ENCODE peak calls at places on chromosomes 2 and 18, in nine cellular contexts. P is naive thymus-derived CD4-positive, alpha-beta T cell; J is heart left ventricle; L is neuronal stem cell; H is transverse colon; X is right cardiac atrium; R is tibial artery; U is OCI-LY7; M is neural progenitor cell. I is an unnamed sample.

GRCh38 chr2:58762176-58762781 is 521.2 kb upstream of the FANCL start:
- DNase-seq in P (no peak), J (no peak), L (peak; percentile 78), H (peak; percentile 35), X (peak; percentile 13), R (no peak), U (peak; percentile 28), M (peak; percentile 84), I (peak; percentile 78)

GRCh38 chr2:65056990-65057375 is 767 bp downstream of the CEP68 start:
- DNase-seq in P (peak; percentile 12), J (no peak), L (no peak), H (no peak), X (no peak), R (no peak), U (peak; percentile 41), M (no peak), I (no peak)

GRCh38 chr2:218043701-218044109 is 25.3 kb upstream of the RUFY4 start:
- DNase-seq in P (no peak), J (no peak), L (no peak), H (no peak), X (no peak), R (no peak), U (no peak), M (no peak), I (no peak)

GRCh38 chr2:42791606-42792005 is 777 bp downstream of the HAAO start:
- DNase-seq in P (no peak), J (no peak), L (no peak), H (no peak), X (no peak), R (no peak), U (no peak), M (no peak), I (no peak)

GRCh38 chr2:121486191-121486590 is 44.5 kb upstream of the RNU4ATAC start:
- DNase-seq in P (no peak), J (no peak), L (no peak), H (no peak), X (no peak), R (no peak), U (no peak), M (no peak), I (no peak)

GRCh38 chr2:205527801-205528200 is 154.5 kb upstream of the NRP2 start:
- DNase-seq in P (no peak), J (no peak), L (no peak), H (no peak), X (no peak), R (no peak), U (no peak), M (no peak), I (peak; percentile 51)

GRCh38 chr2:84181927-84182326 is 277.2 kb downstream of the SUCLG1 start:
- DNase-seq in P (no peak), J (no peak), L (no peak), H (no peak), X (no peak), R (no peak), U (no peak), M (no peak), I (no peak)

GRCh38 chr2:212441141-212441540 is 97.5 kb downstream of the ERBB4 start:
- DNase-seq in P (no peak), J (no peak), L (no peak), H (no peak), X (no peak), R (no peak), U (no peak), M (no peak), I (no peak)

GRCh38 chr2:179787601-179788000 is 73.8 kb downstream of the ZNF385B start:
- DNase-seq in P (no peak), J (no peak), L (no peak), H (no peak), X (no peak), R (no peak), U (no peak), M (no peak), I (no peak)

GRCh38 chr2:170375192-170375591 is 197.2 kb downstream of the MYO3B start:
- DNase-seq in P (no peak), J (no peak), L (no peak), H (no peak), X (no peak), R (no peak), U (no peak), M (no peak), I (no peak)

GRCh38 chr18:39966275-39966674 is 1988.8 kb upstream of the PIK3C3 start:
- DNase-seq in P (no peak), J (no peak), L (no peak), H (no peak), X (no peak), R (no peak), U (no peak), M (peak; percentile 17), I (peak; percentile 18)

GRCh38 chr2:714005-714741 is 37.0 kb upstream of the TMEM18 start:
- DNase-seq in P (no peak), J (no peak), L (peak; percentile 56), H (peak; percentile 70), X (no peak), R (no peak), U (peak; percentile 78), M (peak; percentile 82), I (peak; percentile 66)

GRCh38 chr18:67545681-67546080 is 29.2 kb upstream of the DSEL start:
- DNase-seq in P (no peak), J (no peak), L (no peak), H (no peak), X (no peak), R (no peak), U (no peak), M (no peak), I (no peak)

GRCh38 chr2:15726321-15727057 is 134.8 kb downstream of the DDX1 start:
- DNase-seq in P (no peak), J (no peak), L (no peak), H (no peak), X (no peak), R (no peak), U (no peak), M (no peak), I (no peak)

GRCh38 chr2:23058435-23058834 is 326.5 kb upstream of the KLHL29 start:
- DNase-seq in P (no peak), J (no peak), L (no peak), H (no peak), X (no peak), R (no peak), U (no peak), M (no peak), I (no peak)

GRCh38 chr2:4992226-4992625 is 700.0 kb upstream of the SOX11 start:
- DNase-seq in P (no peak), J (no peak), L (no peak), H (no peak), X (no peak), R (no peak), U (no peak), M (peak; percentile 16), I (no peak)

GRCh38 chr2:15155959-15156574 is 405.1 kb downstream of the NBAS start:
- DNase-seq in P (no peak), J (no peak), L (no peak), H (no peak), X (no peak), R (no peak), U (peak; percentile 14), M (peak; percentile 60), I (no peak)

GRCh38 chr2:119598576-119598975 is 54.3 kb downstream of the CFAP221 start:
- DNase-seq in P (no peak), J (no peak), L (no peak), H (no peak), X (no peak), R (no peak), U (no peak), M (no peak), I (no peak)

GRCh38 chr18:66993492-66993891 is 389.6 kb upstream of the CDH19 start:
- DNase-seq in P (no peak), J (no peak), L (no peak), H (no peak), X (no peak), R (no peak), U (no peak), M (no peak), I (no peak)

GRCh38 chr18:11323359-11323819 is 174.0 kb upstream of the PIEZO2 start:
- DNase-seq in P (no peak), J (no peak), L (no peak), H (no peak), X (no peak), R (no peak), U (no peak), M (no peak), I (peak; percentile 67)

GRCh38 chr2:12002215-12002614 is 255.8 kb downstream of the LPIN1 start:
- DNase-seq in P (no peak), J (no peak), L (no peak), H (no peak), X (no peak), R (no peak), U (no peak), M (no peak), I (no peak)
- H3K4me1 ChIP-seq in P (peaks cover 20% of the 10 kb centered on the region), J (no peaks in the 10 kb centered on the region), L (peaks cover 3% of the 10 kb centered on the region), H (no peaks in the 10 kb centered on the region), X (no peaks in the 10 kb centered on the region), R (no peaks in the 10 kb centered on the region), U (peaks cover 7% of the 10 kb centered on the region), M (peaks cover 19% of the 10 kb centered on the region), I (peaks cover 5% of the 10 kb centered on the region)

DNA sequence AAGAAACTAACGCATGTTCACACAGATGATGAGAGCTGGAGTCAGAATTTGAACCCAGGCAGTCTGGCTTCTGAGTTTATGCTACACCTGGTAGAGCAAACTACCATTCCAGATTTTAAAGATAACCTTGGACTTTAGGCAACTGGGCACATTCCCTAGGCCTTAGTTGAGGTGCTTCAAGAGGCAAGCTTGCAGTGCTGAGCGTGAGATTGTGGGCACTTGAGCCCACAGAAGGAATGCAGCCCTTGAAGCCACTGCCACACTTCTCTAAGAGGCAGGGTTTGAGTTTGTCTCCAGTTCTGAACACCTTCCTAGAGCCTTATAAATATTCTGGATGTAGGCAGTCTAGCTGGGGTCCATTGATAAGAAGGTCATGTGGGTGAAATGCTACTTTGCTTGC is 216.1 kb upstream of the SLC14A2 start:
- DNase-seq in P (no peak), J (no peak), L (no peak), H (no peak), X (no peak), R (no peak), U (no peak), M (no peak), I (no peak)
- H3K4me1 ChIP-seq in P (no peaks in the 10 kb centered on the region), J (no peaks in the 10 kb centered on the region), L (no peaks in the 10 kb centered on the region), H (no peaks in the 10 kb centered on the region), X (no peaks in the 10 kb centered on the region), R (no peaks in the 10 kb centered on the region), U (no peaks in the 10 kb centered on the region), M (peaks cover 8% of the 10 kb centered on the region), I (peaks cover 15% of the 10 kb centered on the region)

DNA sequence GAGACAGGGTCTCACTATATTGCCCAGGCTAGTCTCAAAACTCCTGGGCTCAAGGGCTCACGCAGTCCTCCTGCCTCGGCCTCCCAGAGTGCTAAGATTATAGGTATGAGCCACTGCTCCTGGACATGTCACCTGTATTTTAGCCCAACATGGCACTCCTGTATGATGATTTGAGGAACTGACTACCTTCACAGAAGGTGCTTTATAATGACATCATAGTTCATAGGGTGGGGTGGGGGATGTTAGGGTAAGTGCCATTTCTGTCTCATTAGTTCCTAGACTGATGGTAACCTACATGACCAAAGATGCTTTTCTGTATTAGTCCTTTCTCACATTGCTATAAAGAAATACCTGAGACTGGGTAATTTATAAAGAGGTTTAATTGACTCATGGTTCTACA is 109.7 kb downstream of the MAP4K4 start:
- DNase-seq in P (no peak), J (no peak), L (no peak), H (no peak), X (no peak), R (no peak), U (no peak), M (no peak), I (no peak)
- H3K4me1 ChIP-seq in P (peaks cover 5% of the 10 kb centered on the region), J (peaks cover 36% of the 10 kb centered on the region), L (peaks cover 25% of the 10 kb centered on the region), H (peaks cover 29% of the 10 kb centered on the region), X (peaks cover 9% of the 10 kb centered on the region), R (peaks cover 33% of the 10 kb centered on the region), U (peaks cover 25% of the 10 kb centered on the region), M (peaks cover 39% of the 10 kb centered on the region), I (peaks cover 68% of the 10 kb centered on the region)

GRCh38 chr18:59200787-59201186 is 19.2 kb upstream of the GRP start:
- DNase-seq in P (no peak), J (no peak), L (no peak), H (no peak), X (no peak), R (no peak), U (no peak), M (no peak), I (peak; percentile 41)
- H3K4me1 ChIP-seq in P (no peaks in the 10 kb centered on the region), J (no peaks in the 10 kb centered on the region), L (no peaks in the 10 kb centered on the region), H (no peaks in the 10 kb centered on the region), X (no peaks in the 10 kb centered on the region), R (no peaks in the 10 kb centered on the region), U (no peaks in the 10 kb centered on the region), M (no peaks in the 10 kb centered on the region), I (no peaks in the 10 kb centered on the region)

I was measured in GM23248.